ENCODE peak calls at places on chromosomes 3 and 15, in seven cellular contexts. K is effector memory CD4-positive, alpha-beta T cell; G is heart left ventricle; L is naive thymus-derived CD8-positive, alpha-beta T cell; D is putamen; Z is NCI-H774; X is central memory CD8-positive, alpha-beta T cell. I is an unnamed sample.

GRCh38 chr15:35692256-35692867 is 146.4 kb upstream of the DPH6 start:
- DNase-seq in X (no peak), L (no peak), D (no peak), Z (no peak), K (no peak), G (no peak), I (no peak)

GRCh38 chr15:47206358-47206978 is 510.8 kb upstream of the SEMA6D start:
- DNase-seq in K (no peak), G (no peak), X (no peak), D (no peak), Z (no peak), L (no peak), I (no peak)

GRCh38 chr3:136070953-136071949 is 105.7 kb downstream of the PPP2R3A start:
- DNase-seq in K (no peak), Z (no peak), D (no peak), L (no peak), X (no peak), G (peak), I (no peak)

GRCh38 chr15:97027772-97028171 is 697.3 kb downstream of the NR2F2 start:
- DNase-seq in X (no peak), D (no peak), G (no peak), Z (no peak), L (no peak), K (no peak), I (no peak)

GRCh38 chr3:177770821-177771220 is 573.5 kb upstream of the TBL1XR1 start:
- DNase-seq in L (no peak), K (no peak), D (no peak), X (no peak), G (no peak), Z (no peak), I (no peak)

GRCh38 chr3:106533097-106533496 is 664.3 kb upstream of the CBLB start:
- DNase-seq in D (no peak), K (no peak), Z (no peak), L (no peak), G (no peak), X (no peak), I (no peak)

GRCh38 chr3:69031635-69032034 is 18.2 kb upstream of the EOGT start:
- DNase-seq in X (no peak), Z (no peak), G (no peak), D (no peak), L (no peak), K (no peak), I (no peak)

GRCh38 chr3:161295325-161295724 is 74.2 kb downstream of the NMD3 start:
- DNase-seq in L (no peak), G (no peak), Z (no peak), K (no peak), X (no peak), D (no peak), I (no peak)

GRCh38 chr3:146542179-146542578 is 2.2 kb downstream of the PLSCR1 start:
- DNase-seq in G (no peak), Z (no peak), D (no peak), X (no peak), K (no peak), L (no peak), I (no peak)

GRCh38 chr3:185824051-185824466 is 783 bp downstream of the IGF2BP2 start:
- DNase-seq in Z (no peak), K (no peak), L (no peak), X (no peak), G (peak), D (no peak), I (peak)

GRCh38 chr15:40146037-40146436 is 14.8 kb upstream of the BUB1B start:
- DNase-seq in G (no peak), X (no peak), D (no peak), L (no peak), Z (no peak), K (no peak), I (no peak)

GRCh38 chr15:25900426-25900825 is 37.3 kb upstream of the ATP10A start:
- DNase-seq in X (no peak), L (no peak), G (no peak), D (no peak), K (no peak), Z (no peak), I (no peak)

GRCh38 chr3:48431224-48432029 is 1.5 kb upstream of the PLXNB1 start:
- DNase-seq in D (no peak), G (no peak), L (no peak), K (no peak), X (no peak), Z (no peak), I (no peak)

GRCh38 chr3:129629011-129629410 is 22.5 kb upstream of the PLXND1 start:
- DNase-seq in X (no peak), G (no peak), Z (no peak), D (no peak), L (no peak), K (no peak), I (no peak)

GRCh38 chr3:28322464-28322863 is 26.1 kb upstream of the ZCWPW2 start:
- DNase-seq in Z (no peak), D (no peak), K (no peak), L (no peak), G (no peak), X (no peak), I (no peak)